ENCODE peak calls at places on chromosomes 4 and X, in eight cellular contexts. O, N, C, B, A, J, S and H are unnamed samples.

GRCh38 chr4:106987314-106987713 is 48.8 kb downstream of the DKK2 start:
- DNase-seq in O (no peak), N (no peak), C (no peak), B (no peak), A (no peak), J (no peak), S (no peak), H (no peak)

GRCh38 chr4:104693601-104694201 is 199.0 kb upstream of the CXXC4 start:
- DNase-seq in O (peak), N (no peak), C (no peak), B (no peak), A (no peak), J (no peak), S (no peak), H (no peak)

GRCh38 chrX:63408050-63408449 is 56.9 kb upstream of the SPIN4 start:
- DNase-seq in O (no peak), N (no peak), C (no peak), B (no peak), A (no peak), J (no peak), S (no peak), H (no peak)

GRCh38 chr4:125132281-125132680 is 182.5 kb upstream of the FAT4 start:
- DNase-seq in O (no peak), N (no peak), C (no peak), B (no peak), A (no peak), J (no peak), S (no peak), H (no peak)

GRCh38 chr4:110032603-110033002 is 119.9 kb downstream of the EGF start:
- DNase-seq in O (no peak), N (no peak), C (no peak), B (no peak), A (no peak), J (no peak), S (no peak), H (no peak)

GRCh38 chr4:188372856-188373255 is 233.6 kb downstream of the TRIML1 start:
- DNase-seq in O (peak), N (no peak), C (no peak), B (no peak), A (no peak), J (no peak), S (no peak), H (no peak)

GRCh38 chr4:35559559-35560365 is 684.6 kb downstream of the ARAP2 start:
- DNase-seq in O (no peak), N (no peak), C (no peak), B (no peak), A (no peak), J (no peak), S (no peak), H (no peak)

GRCh38 chr4:62495039-62495438 is 1294.9 kb downstream of the ADGRL3 start:
- DNase-seq in O (no peak), N (no peak), C (no peak), B (no peak), A (no peak), J (no peak), S (no peak), H (no peak)

GRCh38 chrX:104330966-104331365 is 76.2 kb upstream of the ESX1 start:
- DNase-seq in O (no peak), N (no peak), C (no peak), B (no peak), A (no peak), J (no peak), S (no peak), H (no peak)

GRCh38 chr4:156949373-156949814 is 22.2 kb downstream of the PDGFC start:
- DNase-seq in O (no peak), N (no peak), C (no peak), B (no peak), A (no peak), J (no peak), S (no peak), H (no peak)